ENCODE peak calls at places on chromosome 16, in five cellular contexts. R, P, Q, T and X are unnamed samples.

GRCh38 chr16:47578573-47578972 is 117.4 kb downstream of the PHKB start:
- DNase-seq in T (no peak), Q (no peak), R (no peak), P (no peak), X (no peak)

GRCh38 chr16:74999208-74999682 is 421 bp downstream of the ZNRF1 start:
- DNase-seq in Q (no peak), P (no peak), R (no peak), T (peak), X (no peak)

GRCh38 chr16:81004646-81005353 is 1.9 kb downstream of the CMC2 start:
- DNase-seq in Q (peak), R (peak), P (no peak), T (no peak), X (no peak)

GRCh38 chr16:85221081-85221809 is 109.0 kb upstream of the CIBAR2 start:
- DNase-seq in R (no peak), P (no peak), T (no peak), Q (no peak), X (no peak)

GRCh38 chr16:74577882-74578366 is 29.0 kb downstream of the GLG1 start:
- DNase-seq in R (no peak), Q (no peak), P (no peak), T (no peak), X (no peak)

GRCh38 chr16:77816293-77816692 is 27.9 kb downstream of the VAT1L start:
- DNase-seq in R (no peak), Q (no peak), P (no peak), T (no peak), X (no peak)

GRCh38 chr16:69344171-69344570 is 4.6 kb downstream of the NIP7 start:
- DNase-seq in P (no peak), Q (no peak), R (no peak), T (no peak), X (no peak)

GRCh38 chr16:85614338-85615013 is 1.4 kb downstream of the GSE1 start:
- DNase-seq in Q (peak), R (peak), P (no peak), T (no peak), X (no peak)

GRCh38 chr16:57403965-57404817 is at the start of gene CCL17:
- DNase-seq in Q (no peak), P (no peak), R (no peak), T (no peak), X (no peak)

GRCh38 chr16:81447383-81448101 is 2.9 kb downstream of the CMIP start:
- DNase-seq in P (peak), Q (no peak), T (peak), R (peak), X (no peak)

GRCh38 chr16:84326545-84326944 is 31.9 kb downstream of the WFDC1 start:
- DNase-seq in P (no peak), R (no peak), T (peak), Q (no peak), X (no peak)

GRCh38 chr16:48576927-48577326 is 33.1 kb downstream of the N4BP1 start:
- DNase-seq in T (no peak), R (no peak), P (no peak), Q (no peak), X (no peak)

GRCh38 chr16:53207810-53208752 is 153.3 kb downstream of the CHD9 start:
- DNase-seq in T (no peak), Q (peak), P (peak), R (peak), X (no peak)

GRCh38 chr16:30953511-30954124 is 3.9 kb upstream of the SETD1A start:
- DNase-seq in P (no peak), Q (peak), T (peak), R (peak), X (no peak)

GRCh38 chr16:66858740-66859396 is 14.7 kb downstream of the CA7 start:
- DNase-seq in P (peak), R (no peak), Q (peak), T (peak), X (no peak)

GRCh38 chr16:56898847-56899246 is 33.1 kb upstream of the HERPUD1 start:
- DNase-seq in P (no peak), Q (no peak), R (no peak), T (no peak), X (no peak)

GRCh38 chr16:77611386-77611785 is 110.9 kb upstream of the NUDT7 start:
- DNase-seq in R (no peak), P (no peak), T (no peak), Q (no peak), X (no peak)

GRCh38 chr16:66703359-66704215 is 7.0 kb upstream of the CMTM4 start:
- DNase-seq in P (no peak), R (no peak), Q (no peak), T (no peak), X (no peak)

GRCh38 chr16:85988723-85989313 is 89.9 kb downstream of the IRF8 start:
- DNase-seq in T (no peak), Q (no peak), R (no peak), P (no peak), X (no peak)

GRCh38 chr16:27436921-27437650 is 35.1 kb downstream of the IL21R start:
- DNase-seq in T (peak), P (no peak), Q (no peak), R (no peak), X (no peak)

GRCh38 chr16:85562102-85562786 is 50.9 kb upstream of the GSE1 start:
- DNase-seq in R (no peak), T (no peak), Q (no peak), P (no peak), X (no peak)

GRCh38 chr16:10655415-10655977 is 39.2 kb downstream of the TEKT5 start:
- DNase-seq in P (no peak), T (no peak), R (no peak), Q (no peak), X (no peak)

GRCh38 chr16:73122604-73123386 is 74.9 kb upstream of the ZFHX3 start:
- DNase-seq in T (no peak), P (no peak), R (no peak), Q (no peak), X (no peak)

GRCh38 chr16:16007743-16008111 is 58.3 kb downstream of the ABCC1 start:
- DNase-seq in R (no peak), Q (no peak), T (no peak), P (no peak), X (no peak)

GRCh38 chr16:83968483-83968865 is 430 bp downstream of the NECAB2 start:
- DNase-seq in P (no peak), R (peak), Q (no peak), T (no peak), X (no peak)

DNA sequence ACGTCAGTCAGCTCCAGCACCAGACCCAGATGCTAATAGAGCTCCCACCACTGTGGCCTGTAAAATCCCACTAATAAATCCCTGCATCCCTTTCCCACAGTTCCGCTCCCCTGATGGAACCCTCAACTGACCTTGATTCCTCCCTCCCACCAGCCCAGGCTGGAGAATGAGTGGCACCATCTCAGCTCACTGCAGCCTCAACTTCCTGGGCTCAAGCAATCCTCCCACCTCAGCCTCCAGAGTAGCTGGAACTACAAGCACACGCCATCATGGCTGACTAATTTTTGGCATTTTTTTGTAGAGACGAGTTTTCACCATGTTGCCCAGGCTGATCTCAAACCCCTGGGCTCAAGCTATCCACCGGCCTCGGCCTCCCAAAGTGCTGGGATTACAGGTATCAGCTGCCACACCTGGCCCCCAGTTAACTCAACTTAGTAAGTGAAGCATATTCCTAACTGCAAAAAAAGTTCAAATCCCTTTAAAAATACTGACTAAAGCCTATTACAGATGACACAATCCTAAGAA is 15.6 kb downstream of the USP7 start:
- DNase-seq in Q (no peak), P (no peak), R (no peak), T (no peak), X (no peak)
- H3K4me3 ChIP-seq in Q (no peak), P (no peak), R (no peak), T (no peak), X (no peak)

GRCh38 chr16:68090526-68090925 is 5.4 kb downstream of the NFATC3 start:
- DNase-seq in T (no peak), P (no peak), Q (no peak), R (no peak), X (no peak)

GRCh38 chr16:68087688-68088087 is 2.5 kb downstream of the NFATC3 start:
- DNase-seq in P (no peak), Q (no peak), R (no peak), T (no peak), X (no peak)

GRCh38 chr16:68090109-68090508 is 4.9 kb downstream of the NFATC3 start:
- DNase-seq in P (no peak), Q (no peak), T (no peak), R (no peak), X (no peak)

GRCh38 chr16:68088130-68088972 is 3.2 kb downstream of the NFATC3 start:
- DNase-seq in R (no peak), Q (no peak), T (no peak), P (no peak), X (no peak)

GRCh38 chr16:68089067-68089466 is 3.9 kb downstream of the NFATC3 start:
- DNase-seq in T (no peak), Q (no peak), R (no peak), P (no peak), X (no peak)
- TF ChIP-seq CTCF in T (no peak), Q (no peak), R (no peak), P (no peak), X (no peak)

GRCh38 chr16:87185313-87185712 is 131.9 kb downstream of the C16orf95 start:
- DNase-seq in P (no peak), R (no peak), Q (no peak), T (no peak), X (no peak)
- H3K27ac ChIP-seq in P (no peak), R (no peak), Q (no peak), T (no peak), X (no peak)

DNA sequence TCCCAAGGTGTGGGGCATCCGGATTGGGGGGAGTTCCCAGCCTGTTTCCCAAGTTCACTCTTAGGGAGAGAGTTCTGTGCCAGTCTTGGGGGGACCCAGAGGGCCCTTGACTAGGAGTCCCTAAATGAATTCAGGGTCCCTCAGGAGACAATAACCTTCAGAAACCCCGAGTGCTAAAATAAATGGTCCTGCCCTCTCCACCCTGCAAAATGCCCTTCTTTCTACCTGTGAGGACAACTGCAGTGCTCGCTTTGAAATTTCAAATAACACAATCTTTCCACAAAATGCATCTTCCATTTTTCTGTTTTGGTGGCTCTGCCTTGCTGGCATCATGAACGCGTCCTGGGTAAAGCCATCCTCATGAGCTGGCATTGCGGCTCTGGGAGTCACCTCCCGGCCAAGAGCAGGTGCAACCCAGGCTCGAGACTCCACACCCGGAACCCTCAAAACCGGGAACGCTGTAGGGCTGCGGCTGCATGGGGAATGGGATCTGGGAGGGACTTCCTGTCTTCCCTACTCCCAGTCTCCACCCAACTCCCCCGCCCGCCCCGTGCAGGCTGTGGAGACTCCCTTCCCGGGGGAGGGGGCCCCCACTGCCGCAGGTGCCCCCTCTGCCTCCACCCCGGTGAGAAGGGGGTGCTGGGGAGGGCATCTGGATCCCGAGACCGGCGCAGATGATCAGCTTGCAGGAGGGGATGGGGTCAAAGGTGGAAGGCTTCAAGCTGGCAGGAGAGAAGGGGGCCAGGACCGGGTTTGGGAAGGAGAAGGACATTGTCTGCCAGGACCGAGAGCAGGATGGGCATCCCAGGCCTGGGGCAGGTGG is at the start of gene ZNF205:
- DNase-seq in Q (peak), T (peak), R (peak), P (peak), X (no peak)
- H3K4me3 ChIP-seq in Q (peak), T (peak), R (peak), P (peak), X (peak)

GRCh38 chr16:22210285-22210684 is 4.2 kb downstream of the EEF2K start:
- DNase-seq in T (no peak), Q (no peak), P (no peak), R (no peak), X (no peak)

GRCh38 chr16:22207715-22208360 is 1.8 kb downstream of the EEF2K start:
- DNase-seq in T (no peak), R (no peak), Q (no peak), P (no peak), X (no peak)

GRCh38 chr16:22213236-22213635 is 7.2 kb downstream of the EEF2K start:
- DNase-seq in P (no peak), R (no peak), T (no peak), Q (no peak), X (no peak)

GRCh38 chr16:22213801-22214200 is 7.7 kb downstream of the EEF2K start:
- DNase-seq in T (no peak), Q (no peak), P (no peak), R (no peak), X (no peak)

GRCh38 chr16:22210854-22211253 is 4.8 kb downstream of the EEF2K start:
- DNase-seq in P (no peak), R (no peak), T (no peak), Q (no peak), X (no peak)
- TF ChIP-seq CTCF in P (no peak), R (no peak), T (no peak), Q (no peak), X (no peak)

DNA sequence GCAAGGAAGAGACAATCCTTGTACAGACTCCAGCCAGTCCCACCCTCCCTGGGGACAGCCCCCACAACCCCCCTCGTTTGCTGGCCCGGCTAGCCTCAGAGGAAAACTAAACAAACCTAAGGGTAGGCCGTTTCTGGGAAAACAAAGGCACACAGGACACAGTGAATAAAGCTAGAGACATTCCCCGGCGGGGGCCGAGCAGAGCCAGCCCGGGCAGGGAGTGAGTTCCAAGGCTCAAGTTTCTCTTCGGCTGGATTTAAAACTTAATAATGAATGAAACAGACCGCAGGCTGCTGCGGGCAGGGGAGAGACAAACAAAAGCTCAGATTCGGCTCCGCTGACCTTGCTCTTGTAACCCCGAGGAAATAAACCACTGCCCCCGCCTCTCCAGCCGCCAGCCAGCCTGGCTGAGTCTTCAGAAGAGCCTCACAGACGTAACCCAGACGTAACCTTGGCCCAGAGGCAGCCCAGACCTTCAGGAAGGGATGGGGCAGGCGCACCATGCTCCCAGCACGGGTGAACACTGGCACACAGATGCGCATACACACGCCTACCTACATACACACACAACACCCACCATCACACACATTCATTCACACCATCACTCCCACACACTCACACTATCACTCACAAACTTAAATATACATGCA is 216.0 kb downstream of the ZNF423 start:
- DNase-seq in P (no peak), Q (no peak), T (no peak), R (peak), X (no peak)
- H3K27ac ChIP-seq in P (peak), Q (no peak), T (peak), R (peak), X (peak)

GRCh38 chr16:89199241-89200123 is 855 bp downstream of the SLC22A31 start:
- DNase-seq in P (no peak), Q (no peak), R (no peak), T (peak), X (no peak)
- H3K4me3 ChIP-seq in P (no peak), Q (no peak), R (no peak), T (peak), X (no peak)

DNA sequence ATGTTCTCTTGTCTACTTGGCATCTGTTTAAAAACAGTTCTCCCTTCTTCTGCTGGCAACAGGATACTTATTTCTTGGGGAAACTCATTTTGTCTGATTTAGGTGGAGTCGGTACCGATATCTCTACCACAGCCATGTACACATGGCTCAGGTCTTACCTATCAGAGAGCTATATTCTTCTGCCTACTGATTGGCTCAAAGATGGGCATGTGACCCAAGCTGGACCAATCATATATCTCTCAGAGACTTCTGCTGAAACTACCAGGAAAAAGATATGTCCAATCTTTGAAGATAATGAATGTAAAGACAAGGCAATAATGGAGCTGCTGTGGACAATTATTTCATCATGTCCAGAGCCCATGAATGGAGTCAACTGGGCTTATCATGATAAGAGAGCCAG is 21.6 kb upstream of the SHISA9 start:
- DNase-seq in T (no peak), P (no peak), R (no peak), Q (no peak), X (no peak)
- TF ChIP-seq CTCF in T (no peak), P (no peak), R (no peak), Q (no peak), X (no peak)

DNA sequence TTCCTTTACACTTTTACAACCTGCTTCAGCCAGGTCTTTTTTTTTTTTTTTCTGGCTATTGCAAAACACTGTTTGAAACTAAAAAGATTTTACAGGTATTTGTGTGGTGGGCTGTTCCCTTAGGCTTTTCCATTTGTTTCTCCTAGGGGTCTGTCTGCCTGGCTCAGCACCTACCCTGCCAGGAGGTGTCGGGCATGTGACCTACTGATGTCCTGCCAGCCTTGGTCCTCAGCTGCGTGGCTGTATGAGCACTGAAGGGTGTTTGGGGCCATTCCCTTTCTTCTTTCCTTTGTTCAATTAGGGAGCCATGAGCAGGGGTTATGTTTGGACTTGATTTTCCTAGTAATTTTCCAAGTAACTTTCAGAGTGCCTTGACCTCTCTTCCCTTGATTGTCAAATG is 269.2 kb upstream of the SALL1 start:
- DNase-seq in R (no peak), T (no peak), P (no peak), Q (no peak), X (no peak)
- H3K27ac ChIP-seq in R (no peak), T (no peak), P (no peak), Q (no peak), X (no peak)